ENCODE peak calls at places on chromosomes 13 and 19, in nine cellular contexts. One of them, this sample, is unnamed.

GRCh38 chr13:97319088-97319487 is 97.0 kb downstream of the MBNL2 start:
- DNase-seq in HFFc6: no peak
- DNase-seq in CD8-positive, alpha-beta memory T cell: no peak
- DNase-seq in EH: no peak
- DNase-seq in T-helper 1 cell: no peak
- DNase-seq in dermis blood vessel endothelial cell: no peak
- DNase-seq in LHCN-M2: peak
- DNase-seq in body of pancreas: no peak
- DNase-seq in NCI-H2171 treated with DMSO at 0.1 percent for 48 hours: peak
- DNase-seq in this sample: no peak

GRCh38 chr19:7018828-7019227 is 2.4 kb downstream of the MBD3L2B start:
- DNase-seq in HFFc6: no peak
- DNase-seq in CD8-positive, alpha-beta memory T cell: no peak
- DNase-seq in EH: no peak
- DNase-seq in T-helper 1 cell: no peak
- DNase-seq in dermis blood vessel endothelial cell: no peak
- DNase-seq in LHCN-M2: no peak
- DNase-seq in body of pancreas: no peak
- DNase-seq in NCI-H2171 treated with DMSO at 0.1 percent for 48 hours: no peak
- DNase-seq in this sample: no peak

GRCh38 chr19:39846678-39847486 is 703 bp upstream of the FBL start:
- DNase-seq in HFFc6: no peak
- DNase-seq in CD8-positive, alpha-beta memory T cell: no peak
- DNase-seq in EH: peak
- DNase-seq in T-helper 1 cell: no peak
- DNase-seq in dermis blood vessel endothelial cell: no peak
- DNase-seq in LHCN-M2: no peak
- DNase-seq in body of pancreas: no peak
- DNase-seq in NCI-H2171 treated with DMSO at 0.1 percent for 48 hours: no peak
- DNase-seq in this sample: no peak

GRCh38 chr19:29767039-29767735 is 44.6 kb upstream of the CCNE1 start:
- DNase-seq in HFFc6: no peak
- DNase-seq in CD8-positive, alpha-beta memory T cell: no peak
- DNase-seq in EH: no peak
- DNase-seq in T-helper 1 cell: no peak
- DNase-seq in dermis blood vessel endothelial cell: no peak
- DNase-seq in LHCN-M2: no peak
- DNase-seq in body of pancreas: no peak
- DNase-seq in NCI-H2171 treated with DMSO at 0.1 percent for 48 hours: no peak
- DNase-seq in this sample: no peak

GRCh38 chr13:111284579-111284978 is 35.9 kb upstream of the TEX29 start:
- DNase-seq in HFFc6: no peak
- DNase-seq in CD8-positive, alpha-beta memory T cell: no peak
- DNase-seq in EH: no peak
- DNase-seq in T-helper 1 cell: no peak
- DNase-seq in dermis blood vessel endothelial cell: no peak
- DNase-seq in LHCN-M2: no peak
- DNase-seq in body of pancreas: no peak
- DNase-seq in NCI-H2171 treated with DMSO at 0.1 percent for 48 hours: no peak
- DNase-seq in this sample: no peak

GRCh38 chr13:97359181-97360057 is 74.5 kb upstream of the RAP2A start:
- DNase-seq in HFFc6: peak
- DNase-seq in CD8-positive, alpha-beta memory T cell: peak
- DNase-seq in EH: peak
- DNase-seq in T-helper 1 cell: no peak
- DNase-seq in dermis blood vessel endothelial cell: peak
- DNase-seq in LHCN-M2: peak
- DNase-seq in body of pancreas: peak
- DNase-seq in NCI-H2171 treated with DMSO at 0.1 percent for 48 hours: peak
- DNase-seq in this sample: peak

GRCh38 chr13:50589139-50589538 is 254.4 kb downstream of the DLEU7 start:
- DNase-seq in HFFc6: peak
- DNase-seq in CD8-positive, alpha-beta memory T cell: no peak
- DNase-seq in EH: peak
- DNase-seq in T-helper 1 cell: no peak
- DNase-seq in dermis blood vessel endothelial cell: no peak
- DNase-seq in LHCN-M2: peak
- DNase-seq in body of pancreas: no peak
- DNase-seq in NCI-H2171 treated with DMSO at 0.1 percent for 48 hours: no peak
- DNase-seq in this sample: no peak

GRCh38 chr13:39341238-39341637 is 261.8 kb downstream of the LHFPL6 start:
- DNase-seq in HFFc6: no peak
- DNase-seq in CD8-positive, alpha-beta memory T cell: no peak
- DNase-seq in EH: no peak
- DNase-seq in T-helper 1 cell: no peak
- DNase-seq in dermis blood vessel endothelial cell: no peak
- DNase-seq in LHCN-M2: no peak
- DNase-seq in body of pancreas: no peak
- DNase-seq in NCI-H2171 treated with DMSO at 0.1 percent for 48 hours: no peak
- DNase-seq in this sample: no peak

GRCh38 chr13:24361138-24361537 is 51.8 kb downstream of the C1QTNF9 start:
- DNase-seq in HFFc6: no peak
- DNase-seq in CD8-positive, alpha-beta memory T cell: no peak
- DNase-seq in EH: no peak
- DNase-seq in T-helper 1 cell: no peak
- DNase-seq in dermis blood vessel endothelial cell: no peak
- DNase-seq in LHCN-M2: no peak
- DNase-seq in body of pancreas: no peak
- DNase-seq in NCI-H2171 treated with DMSO at 0.1 percent for 48 hours: no peak
- DNase-seq in this sample: no peak

GRCh38 chr13:113371061-113371460 is 7.1 kb upstream of the GRTP1 start:
- DNase-seq in HFFc6: no peak
- DNase-seq in CD8-positive, alpha-beta memory T cell: no peak
- DNase-seq in EH: no peak
- DNase-seq in T-helper 1 cell: no peak
- DNase-seq in dermis blood vessel endothelial cell: no peak
- DNase-seq in LHCN-M2: no peak
- DNase-seq in body of pancreas: no peak
- DNase-seq in NCI-H2171 treated with DMSO at 0.1 percent for 48 hours: no peak
- DNase-seq in this sample: no peak

GRCh38 chr19:12778020-12778904 is 2.9 kb upstream of the HOOK2 start:
- DNase-seq in HFFc6: peak
- DNase-seq in CD8-positive, alpha-beta memory T cell: no peak
- DNase-seq in EH: peak
- DNase-seq in T-helper 1 cell: no peak
- DNase-seq in dermis blood vessel endothelial cell: peak
- DNase-seq in LHCN-M2: peak
- DNase-seq in body of pancreas: peak
- DNase-seq in NCI-H2171 treated with DMSO at 0.1 percent for 48 hours: peak
- DNase-seq in this sample: no peak

GRCh38 chr13:98285852-98286594 is 109.0 kb upstream of the RNF113B start:
- DNase-seq in HFFc6: no peak
- DNase-seq in CD8-positive, alpha-beta memory T cell: no peak
- DNase-seq in EH: no peak
- DNase-seq in T-helper 1 cell: no peak
- DNase-seq in dermis blood vessel endothelial cell: no peak
- DNase-seq in LHCN-M2: no peak
- DNase-seq in body of pancreas: no peak
- DNase-seq in NCI-H2171 treated with DMSO at 0.1 percent for 48 hours: peak
- DNase-seq in this sample: no peak

GRCh38 chr19:47232422-47233211 is 1.6 kb upstream of the BBC3 start:
- DNase-seq in HFFc6: peak
- DNase-seq in CD8-positive, alpha-beta memory T cell: no peak
- DNase-seq in EH: peak
- DNase-seq in T-helper 1 cell: no peak
- DNase-seq in dermis blood vessel endothelial cell: peak
- DNase-seq in LHCN-M2: peak
- DNase-seq in body of pancreas: peak
- DNase-seq in NCI-H2171 treated with DMSO at 0.1 percent for 48 hours: no peak
- DNase-seq in this sample: no peak

GRCh38 chr19:14494910-14495677 is 833 bp downstream of the GIPC1 start:
- DNase-seq in HFFc6: no peak
- DNase-seq in CD8-positive, alpha-beta memory T cell: no peak
- DNase-seq in EH: peak
- DNase-seq in T-helper 1 cell: no peak
- DNase-seq in dermis blood vessel endothelial cell: no peak
- DNase-seq in LHCN-M2: no peak
- DNase-seq in body of pancreas: no peak
- DNase-seq in NCI-H2171 treated with DMSO at 0.1 percent for 48 hours: no peak
- DNase-seq in this sample: no peak

GRCh38 chr19:1445932-1446712 is 3.8 kb upstream of the APC2 start:
- DNase-seq in HFFc6: no peak
- DNase-seq in CD8-positive, alpha-beta memory T cell: no peak
- DNase-seq in EH: no peak
- DNase-seq in T-helper 1 cell: no peak
- DNase-seq in dermis blood vessel endothelial cell: no peak
- DNase-seq in LHCN-M2: no peak
- DNase-seq in body of pancreas: no peak
- DNase-seq in NCI-H2171 treated with DMSO at 0.1 percent for 48 hours: peak
- DNase-seq in this sample: no peak

GRCh38 chr13:44734204-44734707 is 158.1 kb upstream of the TSC22D1 start:
- DNase-seq in HFFc6: peak
- DNase-seq in CD8-positive, alpha-beta memory T cell: no peak
- DNase-seq in EH: peak
- DNase-seq in T-helper 1 cell: no peak
- DNase-seq in dermis blood vessel endothelial cell: no peak
- DNase-seq in LHCN-M2: peak
- DNase-seq in body of pancreas: peak
- DNase-seq in NCI-H2171 treated with DMSO at 0.1 percent for 48 hours: peak
- DNase-seq in this sample: no peak

GRCh38 chr19:57560049-57560491 is 407 bp upstream of the ZNF550 start:
- DNase-seq in HFFc6: peak
- DNase-seq in CD8-positive, alpha-beta memory T cell: no peak
- DNase-seq in EH: peak
- DNase-seq in T-helper 1 cell: no peak
- DNase-seq in dermis blood vessel endothelial cell: peak
- DNase-seq in LHCN-M2: peak
- DNase-seq in body of pancreas: no peak
- DNase-seq in NCI-H2171 treated with DMSO at 0.1 percent for 48 hours: no peak
- DNase-seq in this sample: no peak

GRCh38 chr13:51257187-51257586 is 35.0 kb downstream of the FAM124A start:
- DNase-seq in HFFc6: no peak
- DNase-seq in CD8-positive, alpha-beta memory T cell: no peak
- DNase-seq in EH: no peak
- DNase-seq in T-helper 1 cell: no peak
- DNase-seq in dermis blood vessel endothelial cell: no peak
- DNase-seq in LHCN-M2: no peak
- DNase-seq in body of pancreas: no peak
- DNase-seq in NCI-H2171 treated with DMSO at 0.1 percent for 48 hours: no peak
- DNase-seq in this sample: no peak

GRCh38 chr19:55376381-55376933 is at the start of gene TMEM190:
- DNase-seq in HFFc6: no peak
- DNase-seq in CD8-positive, alpha-beta memory T cell: no peak
- DNase-seq in EH: no peak
- DNase-seq in T-helper 1 cell: no peak
- DNase-seq in dermis blood vessel endothelial cell: no peak
- DNase-seq in LHCN-M2: no peak
- DNase-seq in body of pancreas: no peak
- DNase-seq in NCI-H2171 treated with DMSO at 0.1 percent for 48 hours: no peak
- DNase-seq in this sample: no peak

GRCh38 chr13:97440598-97440997 is 6.6 kb downstream of the RAP2A start:
- DNase-seq in HFFc6: no peak
- DNase-seq in CD8-positive, alpha-beta memory T cell: no peak
- DNase-seq in EH: no peak
- DNase-seq in T-helper 1 cell: no peak
- DNase-seq in dermis blood vessel endothelial cell: no peak
- DNase-seq in LHCN-M2: no peak
- DNase-seq in body of pancreas: no peak
- DNase-seq in NCI-H2171 treated with DMSO at 0.1 percent for 48 hours: no peak
- DNase-seq in this sample: no peak

GRCh38 chr19:38021356-38021755 is 114.3 kb downstream of the SIPA1L3 start:
- DNase-seq in HFFc6: peak
- DNase-seq in CD8-positive, alpha-beta memory T cell: no peak
- DNase-seq in EH: peak
- DNase-seq in T-helper 1 cell: no peak
- DNase-seq in dermis blood vessel endothelial cell: no peak
- DNase-seq in LHCN-M2: no peak
- DNase-seq in body of pancreas: no peak
- DNase-seq in NCI-H2171 treated with DMSO at 0.1 percent for 48 hours: no peak
- DNase-seq in this sample: no peak

GRCh38 chr13:91347996-91348905 is 764 bp downstream of the MIR17HG start:
- DNase-seq in HFFc6: peak
- DNase-seq in CD8-positive, alpha-beta memory T cell: peak
- DNase-seq in EH: peak
- DNase-seq in T-helper 1 cell: peak
- DNase-seq in dermis blood vessel endothelial cell: peak
- DNase-seq in LHCN-M2: peak
- DNase-seq in body of pancreas: peak
- DNase-seq in NCI-H2171 treated with DMSO at 0.1 percent for 48 hours: no peak
- DNase-seq in this sample: peak

GRCh38 chr19:18774782-18775444 is 16.2 kb downstream of the COMP start:
- DNase-seq in HFFc6: no peak
- DNase-seq in CD8-positive, alpha-beta memory T cell: no peak
- DNase-seq in EH: no peak
- DNase-seq in T-helper 1 cell: no peak
- DNase-seq in dermis blood vessel endothelial cell: no peak
- DNase-seq in LHCN-M2: no peak
- DNase-seq in body of pancreas: no peak
- DNase-seq in NCI-H2171 treated with DMSO at 0.1 percent for 48 hours: no peak
- DNase-seq in this sample: no peak

GRCh38 chr19:29845576-29846176 is 33.9 kb downstream of the CCNE1 start:
- DNase-seq in HFFc6: peak
- DNase-seq in CD8-positive, alpha-beta memory T cell: peak
- DNase-seq in EH: peak
- DNase-seq in T-helper 1 cell: no peak
- DNase-seq in dermis blood vessel endothelial cell: peak
- DNase-seq in LHCN-M2: peak
- DNase-seq in body of pancreas: no peak
- DNase-seq in NCI-H2171 treated with DMSO at 0.1 percent for 48 hours: peak
- DNase-seq in this sample: no peak

GRCh38 chr13:56039992-56040391 is 1100.7 kb upstream of the PRR20A start:
- DNase-seq in HFFc6: no peak
- DNase-seq in CD8-positive, alpha-beta memory T cell: no peak
- DNase-seq in EH: no peak
- DNase-seq in T-helper 1 cell: no peak
- DNase-seq in dermis blood vessel endothelial cell: no peak
- DNase-seq in LHCN-M2: no peak
- DNase-seq in body of pancreas: no peak
- DNase-seq in NCI-H2171 treated with DMSO at 0.1 percent for 48 hours: no peak
- DNase-seq in this sample: no peak

GRCh38 chr19:19554074-19555023 is 16.3 kb downstream of the CILP2 start:
- DNase-seq in HFFc6: no peak
- DNase-seq in CD8-positive, alpha-beta memory T cell: peak
- DNase-seq in EH: peak
- DNase-seq in T-helper 1 cell: no peak
- DNase-seq in dermis blood vessel endothelial cell: peak
- DNase-seq in LHCN-M2: no peak
- DNase-seq in body of pancreas: peak
- DNase-seq in NCI-H2171 treated with DMSO at 0.1 percent for 48 hours: no peak
- DNase-seq in this sample: no peak

This sample was measured in T follicular helper cell.